ENCODE peak calls at places on chromosomes 2 and 18, in eight cellular contexts. One of them, this sample, is unnamed. For H3K4me1, the result is how much of the 10 kb centered on the place peaks cover.

GRCh38 chr2:128602699-128603101 is 284.0 kb upstream of the HS6ST1 start:
- DNase-seq in PC-9: no peak
- DNase-seq in IMR-90: no peak
- DNase-seq in A549: no peak
- DNase-seq in K562: no peak
- DNase-seq in vagina: no peak
- DNase-seq in neuronal stem cell: no peak
- DNase-seq in psoas muscle: no peak
- DNase-seq in this sample: no peak

GRCh38 chr2:223306371-223306770 is 254.4 kb downstream of the KCNE4 start:
- DNase-seq in PC-9: peak
- DNase-seq in IMR-90: peak
- DNase-seq in A549: peak
- DNase-seq in K562: no peak
- DNase-seq in vagina: no peak
- DNase-seq in neuronal stem cell: no peak
- DNase-seq in psoas muscle: no peak
- DNase-seq in this sample: peak

GRCh38 chr18:245282-245847 is 22.5 kb downstream of the THOC1 start:
- DNase-seq in PC-9: no peak
- DNase-seq in IMR-90: peak
- DNase-seq in A549: no peak
- DNase-seq in K562: no peak
- DNase-seq in vagina: no peak
- DNase-seq in neuronal stem cell: no peak
- DNase-seq in psoas muscle: no peak
- DNase-seq in this sample: no peak

GRCh38 chr2:146677280-146677679 is 1167.5 kb upstream of the ACVR2A start:
- DNase-seq in PC-9: no peak
- DNase-seq in IMR-90: peak
- DNase-seq in A549: peak
- DNase-seq in K562: peak
- DNase-seq in vagina: no peak
- DNase-seq in neuronal stem cell: no peak
- DNase-seq in psoas muscle: no peak
- DNase-seq in this sample: no peak

GRCh38 chr18:46624127-46624526 is 32.9 kb downstream of the LOXHD1 start:
- DNase-seq in PC-9: no peak
- DNase-seq in IMR-90: no peak
- DNase-seq in A549: no peak
- DNase-seq in K562: no peak
- DNase-seq in vagina: peak
- DNase-seq in neuronal stem cell: no peak
- DNase-seq in psoas muscle: no peak
- DNase-seq in this sample: no peak

GRCh38 chr2:169141713-169142352 is 72.5 kb downstream of the DHRS9 start:
- DNase-seq in PC-9: peak
- DNase-seq in IMR-90: peak
- DNase-seq in A549: peak
- DNase-seq in K562: peak
- DNase-seq in vagina: no peak
- DNase-seq in neuronal stem cell: peak
- DNase-seq in psoas muscle: no peak
- DNase-seq in this sample: peak

GRCh38 chr2:42353792-42354429 is 7.1 kb downstream of the COX7A2L start:
- DNase-seq in PC-9: no peak
- DNase-seq in IMR-90: no peak
- DNase-seq in A549: no peak
- DNase-seq in K562: peak
- DNase-seq in vagina: no peak
- DNase-seq in neuronal stem cell: no peak
- DNase-seq in psoas muscle: no peak
- DNase-seq in this sample: no peak

GRCh38 chr2:97267411-97268074 is 154.6 kb downstream of the ANKRD36 start:
- DNase-seq in PC-9: no peak
- DNase-seq in IMR-90: peak
- DNase-seq in A549: no peak
- DNase-seq in K562: peak
- DNase-seq in vagina: peak
- DNase-seq in neuronal stem cell: no peak
- DNase-seq in psoas muscle: peak
- DNase-seq in this sample: peak

GRCh38 chr2:102217032-102217431 is 30.2 kb downstream of the IL1RL2 start:
- DNase-seq in PC-9: no peak
- DNase-seq in IMR-90: no peak
- DNase-seq in A549: no peak
- DNase-seq in K562: no peak
- DNase-seq in vagina: no peak
- DNase-seq in neuronal stem cell: no peak
- DNase-seq in psoas muscle: no peak
- DNase-seq in this sample: no peak

GRCh38 chr2:134774786-134775641 is 56.2 kb upstream of the TMEM163 start:
- DNase-seq in PC-9: peak
- DNase-seq in IMR-90: no peak
- DNase-seq in A549: no peak
- DNase-seq in K562: no peak
- DNase-seq in vagina: no peak
- DNase-seq in neuronal stem cell: peak
- DNase-seq in psoas muscle: no peak
- DNase-seq in this sample: no peak

DNA sequence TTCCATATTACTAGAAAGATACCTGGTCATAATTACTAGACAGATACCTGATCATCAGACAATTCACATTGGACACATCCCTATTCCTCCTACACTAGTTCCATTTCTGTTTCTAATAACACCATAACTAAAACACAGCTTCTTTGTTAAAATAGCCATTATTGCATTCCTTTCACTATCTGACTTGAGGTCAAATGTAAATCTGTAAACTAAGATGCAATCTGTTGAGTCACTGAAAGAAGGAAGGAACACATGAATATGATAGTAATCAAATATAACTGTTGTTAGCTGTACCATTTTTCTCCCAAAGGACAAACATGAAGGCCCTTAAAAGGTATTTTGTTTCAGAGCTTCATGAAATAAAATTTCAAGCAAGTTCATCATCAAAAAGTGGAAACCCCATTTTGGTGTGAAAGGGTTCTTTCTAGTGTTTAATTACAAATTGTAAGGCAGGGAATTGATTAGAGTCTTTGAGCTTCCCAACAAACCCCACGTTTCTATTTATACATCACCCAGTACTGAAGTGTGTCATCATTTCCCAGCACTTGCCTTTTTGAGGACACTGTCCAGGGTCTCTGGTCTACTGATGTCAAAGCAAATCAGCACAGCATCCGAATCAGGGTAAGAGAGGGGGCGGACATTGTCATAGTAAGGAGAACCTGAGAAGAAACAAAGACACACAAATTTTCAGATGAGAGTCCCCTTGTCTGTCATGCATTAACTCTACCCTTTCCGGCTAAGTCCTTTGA is 13.0 kb downstream of the RND3 start:
- DNase-seq in PC-9: no peak
- DNase-seq in IMR-90: peak
- DNase-seq in A549: no peak
- DNase-seq in K562: no peak
- DNase-seq in vagina: no peak
- DNase-seq in neuronal stem cell: no peak
- DNase-seq in psoas muscle: no peak
- DNase-seq in this sample: no peak
- H3K27ac ChIP-seq in PC-9: peak
- H3K27ac ChIP-seq in IMR-90: peak
- H3K27ac ChIP-seq in A549: peak
- H3K27ac ChIP-seq in K562: no peak
- H3K27ac ChIP-seq in vagina: peak
- H3K27ac ChIP-seq in neuronal stem cell: no peak
- H3K27ac ChIP-seq in psoas muscle: no peak
- H3K27ac ChIP-seq in this sample: peak

DNA sequence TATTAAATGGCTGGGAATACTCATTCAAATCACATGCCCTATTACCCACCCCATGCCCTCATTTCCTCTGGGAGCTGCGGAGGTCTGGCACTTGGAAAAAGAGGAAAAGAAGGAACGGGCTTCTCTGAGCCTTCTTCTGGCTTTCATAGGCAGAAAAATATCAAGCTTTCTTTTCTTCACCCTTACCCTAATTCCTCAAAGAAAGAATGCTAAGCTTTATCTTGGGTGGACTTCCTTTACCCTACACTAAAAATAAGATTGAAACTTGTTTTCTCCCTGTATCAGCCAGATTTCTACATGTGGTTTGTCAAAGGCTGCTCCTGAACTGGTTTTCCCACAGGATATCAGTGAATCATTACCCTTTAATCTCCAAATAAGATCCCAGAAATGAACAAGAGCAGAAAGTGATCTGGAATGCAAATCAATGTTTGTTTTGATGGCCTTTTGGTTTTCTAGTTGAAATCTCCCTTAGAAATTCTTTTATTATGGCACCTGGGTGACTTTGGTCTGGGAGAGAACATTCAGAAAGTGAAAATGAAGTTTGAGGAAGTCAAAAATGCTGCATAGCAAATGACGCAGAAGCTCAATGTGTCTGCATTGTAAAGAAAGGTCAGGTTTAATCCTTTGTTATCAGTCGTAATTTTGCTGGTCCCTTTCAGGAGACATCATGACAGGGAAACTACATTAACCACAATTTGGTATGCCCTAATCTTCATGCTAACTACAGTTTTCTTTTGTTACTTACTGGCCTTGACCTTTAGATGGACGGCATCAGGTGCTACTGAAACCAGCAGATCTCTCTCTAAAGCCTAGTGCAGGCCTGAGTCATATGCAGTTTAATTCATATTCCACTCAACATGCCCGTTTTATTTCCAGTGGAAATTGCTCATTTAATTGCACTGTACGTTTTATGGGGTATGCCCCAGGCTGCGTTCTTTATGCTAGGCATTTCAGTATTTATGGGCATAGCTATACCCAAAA is 46.6 kb upstream of the HNRNPA3 start:
- DNase-seq in PC-9: peak
- DNase-seq in IMR-90: peak
- DNase-seq in A549: peak
- DNase-seq in K562: no peak
- DNase-seq in vagina: no peak
- DNase-seq in neuronal stem cell: no peak
- DNase-seq in psoas muscle: no peak
- DNase-seq in this sample: no peak
- H3K4me1 ChIP-seq in PC-9: half or more
- H3K4me1 ChIP-seq in IMR-90: under half
- H3K4me1 ChIP-seq in A549: half or more
- H3K4me1 ChIP-seq in K562: under half
- H3K4me1 ChIP-seq in vagina: half or more
- H3K4me1 ChIP-seq in neuronal stem cell: under half
- H3K4me1 ChIP-seq in psoas muscle: under half
- H3K4me1 ChIP-seq in this sample: half or more

GRCh38 chr2:104240984-104241383 is 612.9 kb upstream of the POU3F3 start:
- DNase-seq in PC-9: no peak
- DNase-seq in IMR-90: no peak
- DNase-seq in A549: no peak
- DNase-seq in K562: no peak
- DNase-seq in vagina: no peak
- DNase-seq in neuronal stem cell: no peak
- DNase-seq in psoas muscle: no peak
- DNase-seq in this sample: no peak

DNA sequence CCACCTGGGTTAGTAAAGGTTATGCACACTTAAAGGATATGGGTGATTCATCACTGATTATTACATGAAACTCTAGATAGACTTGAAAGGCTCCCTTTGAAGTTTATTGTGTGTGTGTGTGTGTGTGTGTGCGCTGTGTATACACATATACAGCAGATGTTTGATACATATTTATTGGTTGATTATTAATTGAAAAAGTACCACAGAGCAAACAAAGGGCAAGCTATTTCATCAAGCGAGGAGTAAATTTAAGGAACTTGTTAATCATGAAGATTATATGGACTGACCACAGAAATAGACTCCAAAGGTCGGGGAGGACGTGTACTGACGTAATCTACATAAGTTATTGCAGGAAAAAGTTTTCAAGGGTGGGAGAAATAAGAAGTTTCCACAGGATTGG is 617.4 kb upstream of the POU3F3 start:
- DNase-seq in PC-9: no peak
- DNase-seq in IMR-90: no peak
- DNase-seq in A549: peak
- DNase-seq in K562: no peak
- DNase-seq in vagina: no peak
- DNase-seq in neuronal stem cell: no peak
- DNase-seq in psoas muscle: no peak
- DNase-seq in this sample: no peak
- H3K27ac ChIP-seq in PC-9: no peak
- H3K27ac ChIP-seq in IMR-90: no peak
- H3K27ac ChIP-seq in A549: no peak
- H3K27ac ChIP-seq in K562: no peak
- H3K27ac ChIP-seq in vagina: no peak
- H3K27ac ChIP-seq in neuronal stem cell: no peak
- H3K27ac ChIP-seq in psoas muscle: no peak
- H3K27ac ChIP-seq in this sample: no peak

GRCh38 chr2:218264773-218265601 is 4.2 kb downstream of the GPBAR1 start:
- DNase-seq in PC-9: no peak
- DNase-seq in IMR-90: no peak
- DNase-seq in A549: no peak
- DNase-seq in K562: no peak
- DNase-seq in vagina: no peak
- DNase-seq in neuronal stem cell: no peak
- DNase-seq in psoas muscle: peak
- DNase-seq in this sample: no peak
- H3K4me1 ChIP-seq in PC-9: under half
- H3K4me1 ChIP-seq in IMR-90: under half
- H3K4me1 ChIP-seq in A549: under half
- H3K4me1 ChIP-seq in K562: under half
- H3K4me1 ChIP-seq in vagina: under half
- H3K4me1 ChIP-seq in neuronal stem cell: under half
- H3K4me1 ChIP-seq in psoas muscle: under half
- H3K4me1 ChIP-seq in this sample: half or more

DNA sequence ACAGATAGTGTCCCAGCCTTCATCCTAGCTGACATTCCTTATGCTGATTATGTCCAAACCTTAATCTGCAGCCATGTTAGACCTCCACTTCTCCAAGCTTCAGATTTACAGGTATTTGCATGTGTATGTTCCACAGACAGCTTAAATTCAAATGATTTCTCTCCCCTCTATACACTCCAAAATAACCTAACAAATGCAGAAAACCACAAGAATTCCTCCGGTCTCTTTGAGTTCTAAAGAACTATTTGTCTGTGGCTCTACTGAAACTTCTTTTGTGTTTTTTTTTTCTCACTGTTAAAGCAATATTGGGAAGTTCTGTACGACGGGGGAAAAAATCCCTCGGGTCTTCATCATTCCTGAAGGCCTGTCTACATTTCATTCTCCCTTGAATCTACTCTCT is 8.6 kb downstream of the NDUFS1 start:
- DNase-seq in PC-9: no peak
- DNase-seq in IMR-90: no peak
- DNase-seq in A549: no peak
- DNase-seq in K562: no peak
- DNase-seq in vagina: no peak
- DNase-seq in neuronal stem cell: no peak
- DNase-seq in psoas muscle: no peak
- DNase-seq in this sample: no peak
- H3K27ac ChIP-seq in PC-9: no peak
- H3K27ac ChIP-seq in IMR-90: no peak
- H3K27ac ChIP-seq in A549: no peak
- H3K27ac ChIP-seq in K562: no peak
- H3K27ac ChIP-seq in vagina: no peak
- H3K27ac ChIP-seq in neuronal stem cell: no peak
- H3K27ac ChIP-seq in psoas muscle: no peak
- H3K27ac ChIP-seq in this sample: no peak

This sample was measured in SJSA1.